ENCODE peak calls at places on chromosomes 16 and 17, in nine cellular contexts. A is right atrium auricular region, S is lung, M is BJ, H is HL-60, G is tibial artery, Z is RWPE1, O is tibial nerve, I is lower lobe of right lung. J is an unnamed sample.

GRCh38 chr16:48276102-48276501 is 28.8 kb upstream of the ABCC11 start:
- DNase-seq in I (no peak), H (no peak), G (no peak), Z (no peak), A (no peak), M (peak), S (no peak), O (no peak), J (no peak)

GRCh38 chr17:28086519-28086918 is 44.0 kb downstream of the NLK start:
- DNase-seq in S (no peak), Z (no peak), M (no peak), A (no peak), G (no peak), H (no peak), O (no peak), I (no peak), J (no peak)

GRCh38 chr16:75475420-75475847 is 10.9 kb upstream of the TMEM170A start:
- DNase-seq in I (no peak), A (no peak), H (no peak), O (no peak), M (no peak), S (no peak), G (no peak), Z (no peak), J (no peak)

GRCh38 chr16:84689126-84689525 is 10.7 kb upstream of the USP10 start:
- DNase-seq in O (no peak), G (no peak), A (no peak), Z (no peak), H (no peak), M (peak), I (no peak), S (no peak), J (no peak)

GRCh38 chr17:17849863-17850373 is 13.1 kb upstream of the SREBF1 start:
- DNase-seq in G (peak), M (no peak), H (peak), O (peak), I (peak), A (peak), Z (no peak), S (no peak), J (no peak)

GRCh38 chr16:24525970-24526559 is 13.3 kb upstream of the RBBP6 start:
- DNase-seq in M (peak), Z (peak), H (no peak), S (peak), O (no peak), A (no peak), G (no peak), I (no peak), J (no peak)

GRCh38 chr16:84391151-84391873 is 23.0 kb downstream of the ATP2C2 start:
- DNase-seq in I (no peak), O (no peak), G (no peak), H (no peak), M (no peak), Z (no peak), S (no peak), A (no peak), J (no peak)

GRCh38 chr17:50027639-50028206 is 28.2 kb upstream of the ITGA3 start:
- DNase-seq in M (peak), S (peak), Z (peak), O (no peak), G (peak), H (no peak), A (peak), I (peak), J (peak)

GRCh38 chr16:64077242-64077641 is 1044.6 kb downstream of the CDH11 start:
- DNase-seq in M (no peak), G (no peak), A (no peak), O (no peak), I (no peak), S (no peak), H (no peak), Z (no peak), J (no peak)

GRCh38 chr17:76467809-76468633 is 618 bp downstream of the AANAT start:
- DNase-seq in I (peak), M (no peak), O (no peak), G (no peak), S (no peak), Z (no peak), H (no peak), A (no peak), J (no peak)

GRCh38 chr17:37779554-37779953 is 34.7 kb upstream of the HNF1B start:
- DNase-seq in A (no peak), H (no peak), M (peak), G (no peak), Z (peak), I (no peak), O (no peak), S (no peak), J (no peak)

GRCh38 chr17:10042589-10043244 is 137.6 kb upstream of the RCVRN start:
- DNase-seq in S (no peak), M (no peak), G (no peak), I (no peak), A (peak), O (no peak), Z (no peak), H (no peak), J (no peak)

GRCh38 chr17:44645341-44645740 is 10.9 kb upstream of the MEIOC start:
- DNase-seq in S (no peak), A (no peak), O (no peak), I (no peak), M (no peak), H (no peak), Z (no peak), G (no peak), J (no peak)

GRCh38 chr17:29376667-29377268 is 13.4 kb upstream of the TAOK1 start:
- DNase-seq in G (no peak), M (peak), Z (peak), O (no peak), S (no peak), I (no peak), A (peak), H (no peak), J (no peak)

GRCh38 chr16:66927918-66928649 is 2.7 kb upstream of the RRAD start:
- DNase-seq in H (no peak), A (no peak), M (no peak), I (no peak), S (no peak), Z (peak), G (no peak), O (no peak), J (no peak)

GRCh38 chr16:58755989-58756649 is 22.0 kb upstream of the GOT2 start:
- DNase-seq in S (peak), G (peak), A (peak), H (peak), M (no peak), Z (peak), I (peak), O (peak), J (no peak)

GRCh38 chr17:52710363-52710901 is 551.9 kb upstream of the CA10 start:
- DNase-seq in Z (no peak), I (no peak), S (no peak), M (no peak), O (no peak), A (no peak), H (no peak), G (no peak), J (no peak)
- TF ChIP-seq CTCF in Z (no peak), I (no peak), S (no peak), M (no peak), O (no peak), A (no peak), H (no peak), G (no peak), J (no peak)

GRCh38 chr16:61014869-61015268 is 1021.4 kb downstream of the CDH8 start:
- DNase-seq in Z (no peak), O (no peak), H (no peak), G (no peak), I (no peak), S (no peak), M (no peak), A (no peak), J (no peak)
- TF ChIP-seq CTCF in Z (no peak), O (no peak), H (no peak), G (no peak), I (no peak), S (no peak), M (no peak), A (no peak), J (no peak)

DNA sequence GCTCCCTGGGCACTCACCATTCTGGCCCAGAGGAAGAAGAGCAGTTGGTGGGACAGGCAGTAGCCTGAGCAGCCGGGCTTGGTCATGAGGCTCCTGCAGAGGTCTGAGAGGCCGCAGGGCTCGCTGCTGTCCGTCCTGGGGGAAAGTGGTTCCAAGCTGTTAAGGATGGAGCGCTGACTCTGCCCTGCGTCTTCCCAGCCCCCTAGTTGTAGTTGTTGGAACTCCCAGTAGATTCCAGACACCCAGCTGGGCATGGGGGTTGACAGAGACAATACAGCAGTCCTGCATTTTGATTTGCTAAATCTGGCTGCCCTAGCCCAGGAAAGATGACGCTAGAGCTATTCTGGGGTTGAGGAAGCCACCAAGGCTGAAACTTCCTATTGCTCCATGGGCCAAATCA is 7.3 kb downstream of the C16orf89 start:
- DNase-seq in S (no peak), A (no peak), O (no peak), M (no peak), H (no peak), Z (no peak), G (no peak), I (no peak), J (no peak)
- TF ChIP-seq CTCF in S (no peak), A (no peak), O (no peak), M (peak), H (no peak), Z (no peak), G (no peak), I (no peak), J (no peak)

GRCh38 chr16:67967183-67967955 is 1.1 kb downstream of the SLC12A4 start:
- DNase-seq in G (no peak), A (no peak), H (no peak), M (no peak), I (no peak), S (no peak), Z (no peak), O (no peak), J (no peak)
- TF ChIP-seq CTCF in G (no peak), A (no peak), H (no peak), M (no peak), I (no peak), S (no peak), Z (no peak), O (no peak), J (no peak)

GRCh38 chr17:83077411-83077810 is 2.0 kb upstream of the METRNL start:
- DNase-seq in M (no peak), Z (no peak), S (no peak), O (no peak), A (no peak), I (no peak), G (no peak), H (no peak), J (no peak)

GRCh38 chr17:83074696-83075223 is 4.6 kb upstream of the METRNL start:
- DNase-seq in O (no peak), G (no peak), A (no peak), I (no peak), M (no peak), H (no peak), S (no peak), Z (no peak), J (no peak)

GRCh38 chr17:83078378-83079339 is 750 bp upstream of the METRNL start:
- DNase-seq in Z (no peak), A (no peak), O (no peak), G (no peak), M (no peak), H (no peak), S (no peak), I (peak), J (no peak)

GRCh38 chr17:83075270-83075880 is 4.0 kb upstream of the METRNL start:
- DNase-seq in S (no peak), A (no peak), M (no peak), G (no peak), Z (peak), O (no peak), H (no peak), I (no peak), J (no peak)

DNA sequence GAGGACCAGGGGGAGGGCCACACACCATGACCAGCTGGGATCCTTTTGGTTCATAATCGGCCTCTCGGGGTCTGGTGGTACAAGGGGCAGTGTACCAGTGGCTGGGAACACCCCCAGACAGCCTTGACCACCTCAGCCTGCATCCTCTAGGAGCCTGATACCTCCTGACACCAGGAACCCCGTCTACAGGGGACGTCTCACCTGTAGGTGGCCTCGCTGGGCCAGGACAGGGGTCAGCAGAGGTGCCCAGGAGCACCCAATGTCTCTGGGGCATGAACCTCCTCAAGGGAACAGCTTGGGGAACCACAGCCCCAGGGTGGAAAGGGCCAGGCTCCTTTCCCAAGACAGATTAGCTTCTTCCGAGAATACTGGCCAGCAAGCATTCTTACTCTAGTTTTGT is 2.5 kb upstream of the METRNL start:
- DNase-seq in O (no peak), S (no peak), Z (no peak), H (peak), I (no peak), G (no peak), A (no peak), M (no peak), J (no peak)
- TF ChIP-seq CTCF in O (no peak), S (peak), Z (peak), H (peak), I (peak), G (peak), A (no peak), M (peak), J (no peak)

GRCh38 chr16:88755745-88756443 is 29.1 kb downstream of the PIEZO1 start:
- DNase-seq in M (no peak), H (no peak), G (no peak), A (no peak), S (no peak), I (no peak), O (no peak), Z (no peak), J (no peak)
- TF ChIP-seq CTCF in M (no peak), H (no peak), G (no peak), A (no peak), S (no peak), I (no peak), O (no peak), Z (peak), J (no peak)

GRCh38 chr17:15377200-15377599 is 35.8 kb upstream of the TEKT3 start:
- DNase-seq in H (no peak), M (peak), A (no peak), Z (no peak), O (no peak), S (no peak), G (no peak), I (no peak), J (no peak)
- TF ChIP-seq CTCF in H (no peak), M (peak), A (no peak), Z (no peak), O (no peak), S (no peak), G (no peak), I (no peak), J (no peak)

DNA sequence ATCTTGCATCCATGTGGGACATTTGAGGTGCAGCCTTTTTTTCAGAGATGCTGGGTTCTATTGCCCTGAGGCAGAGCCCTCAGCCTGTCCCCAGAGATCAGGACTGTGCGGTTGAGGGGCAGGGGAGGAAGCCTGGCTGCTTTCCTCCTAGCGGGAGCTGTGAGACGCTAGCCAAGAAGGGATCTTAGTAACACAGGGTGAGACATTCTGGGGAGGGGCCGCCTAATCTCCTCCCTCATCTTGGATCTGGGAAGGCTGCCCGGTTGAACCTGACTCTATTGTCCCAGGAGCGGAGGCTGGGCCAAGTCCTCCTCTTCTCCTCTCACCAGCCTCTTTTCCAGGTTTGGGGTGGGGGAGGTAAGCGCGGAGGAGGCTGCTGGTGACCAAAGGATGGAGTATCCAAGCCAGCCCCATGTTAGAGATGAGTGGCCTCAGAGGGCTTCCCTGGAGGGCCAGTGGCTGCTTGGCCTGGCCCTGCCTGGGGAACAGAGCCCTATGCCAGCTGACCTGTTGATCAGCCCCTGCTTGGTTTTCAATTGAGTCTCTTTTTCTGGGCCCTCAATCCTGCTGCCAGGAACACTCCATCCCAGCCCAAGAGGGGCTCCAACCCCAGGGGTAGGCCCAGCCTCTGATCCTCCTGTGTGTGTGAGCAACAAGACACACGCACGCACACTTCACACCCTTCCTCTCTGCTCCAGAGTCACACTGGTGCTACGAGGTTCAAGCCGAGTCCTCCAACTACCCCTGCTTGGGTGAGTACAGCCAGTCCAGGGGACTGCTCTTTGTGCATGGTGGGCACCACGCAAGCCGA is 5.0 kb downstream of the CA4 start:
- DNase-seq in S (no peak), M (peak), A (no peak), Z (peak), I (peak), O (peak), H (no peak), G (no peak), J (no peak)
- TF ChIP-seq CTCF in S (no peak), M (no peak), A (no peak), Z (no peak), I (no peak), O (no peak), H (no peak), G (no peak), J (no peak)

GRCh38 chr17:74785096-74785980 is 9.2 kb upstream of the NAT9 start:
- DNase-seq in Z (no peak), S (no peak), O (no peak), M (no peak), H (no peak), A (no peak), I (no peak), G (no peak), J (no peak)
- TF ChIP-seq CTCF in Z (no peak), S (no peak), O (no peak), M (no peak), H (no peak), A (no peak), I (no peak), G (no peak), J (no peak)

J was measured in omental fat pad.